ENCODE peak calls at places on chromosomes 7 and 10, in seven cellular contexts. One of them, this sample, is unnamed.

GRCh38 chr10:13728898-13729535 is 142.3 kb downstream of the PRPF18 start:
- DNase-seq in BJ: no peak
- DNase-seq in EL: no peak
- DNase-seq in T-cell: no peak
- DNase-seq in keratinocyte: peak
- DNase-seq in heart right ventricle: no peak
- DNase-seq in activated CD8-positive, alpha-beta memory T cell treated with anti-CD3 and anti-CD28 coated beads, Interleukin-2, amount 10 ng/mL, durations not matched to agents 7 days and 5 days: no peak
- DNase-seq in this sample: no peak

GRCh38 chr7:45089314-45089891 is 634 bp upstream of the NACAD start:
- DNase-seq in BJ: no peak
- DNase-seq in heart right ventricle: peak
- DNase-seq in T-cell: no peak
- DNase-seq in activated CD8-positive, alpha-beta memory T cell treated with anti-CD3 and anti-CD28 coated beads, Interleukin-2, amount 10 ng/mL, durations not matched to agents 7 days and 5 days: peak
- DNase-seq in EL: peak
- DNase-seq in keratinocyte: no peak
- DNase-seq in this sample: peak

GRCh38 chr7:117995850-117996650 is 122.8 kb upstream of the CTTNBP2 start:
- DNase-seq in EL: no peak
- DNase-seq in keratinocyte: no peak
- DNase-seq in BJ: no peak
- DNase-seq in heart right ventricle: no peak
- DNase-seq in T-cell: no peak
- DNase-seq in activated CD8-positive, alpha-beta memory T cell treated with anti-CD3 and anti-CD28 coated beads, Interleukin-2, amount 10 ng/mL, durations not matched to agents 7 days and 5 days: no peak
- DNase-seq in this sample: peak

GRCh38 chr10:3806603-3807002 is 21.6 kb upstream of the KLF6 start:
- DNase-seq in heart right ventricle: no peak
- DNase-seq in BJ: no peak
- DNase-seq in T-cell: no peak
- DNase-seq in activated CD8-positive, alpha-beta memory T cell treated with anti-CD3 and anti-CD28 coated beads, Interleukin-2, amount 10 ng/mL, durations not matched to agents 7 days and 5 days: peak
- DNase-seq in keratinocyte: no peak
- DNase-seq in EL: peak
- DNase-seq in this sample: peak

GRCh38 chr10:129108994-129109393 is 358.0 kb upstream of the MGMT start:
- DNase-seq in EL: no peak
- DNase-seq in heart right ventricle: no peak
- DNase-seq in activated CD8-positive, alpha-beta memory T cell treated with anti-CD3 and anti-CD28 coated beads, Interleukin-2, amount 10 ng/mL, durations not matched to agents 7 days and 5 days: peak
- DNase-seq in keratinocyte: no peak
- DNase-seq in T-cell: no peak
- DNase-seq in BJ: no peak
- DNase-seq in this sample: no peak

GRCh38 chr7:89776980-89777379 is 377.3 kb upstream of the STEAP1 start:
- DNase-seq in activated CD8-positive, alpha-beta memory T cell treated with anti-CD3 and anti-CD28 coated beads, Interleukin-2, amount 10 ng/mL, durations not matched to agents 7 days and 5 days: no peak
- DNase-seq in BJ: no peak
- DNase-seq in T-cell: no peak
- DNase-seq in EL: no peak
- DNase-seq in keratinocyte: no peak
- DNase-seq in heart right ventricle: no peak
- DNase-seq in this sample: no peak

GRCh38 chr7:143408686-143409551 is at the start of gene EPHA1:
- DNase-seq in T-cell: peak
- DNase-seq in activated CD8-positive, alpha-beta memory T cell treated with anti-CD3 and anti-CD28 coated beads, Interleukin-2, amount 10 ng/mL, durations not matched to agents 7 days and 5 days: no peak
- DNase-seq in keratinocyte: peak
- DNase-seq in BJ: no peak
- DNase-seq in heart right ventricle: no peak
- DNase-seq in EL: no peak
- DNase-seq in this sample: peak

GRCh38 chr7:24576171-24577052 is 3.2 kb downstream of the PALS2 start:
- DNase-seq in keratinocyte: peak
- DNase-seq in activated CD8-positive, alpha-beta memory T cell treated with anti-CD3 and anti-CD28 coated beads, Interleukin-2, amount 10 ng/mL, durations not matched to agents 7 days and 5 days: no peak
- DNase-seq in BJ: no peak
- DNase-seq in T-cell: no peak
- DNase-seq in EL: peak
- DNase-seq in heart right ventricle: no peak
- DNase-seq in this sample: no peak

GRCh38 chr7:87702326-87702725 is 74.1 kb downstream of the RUNDC3B start:
- DNase-seq in EL: peak
- DNase-seq in keratinocyte: peak
- DNase-seq in heart right ventricle: no peak
- DNase-seq in T-cell: no peak
- DNase-seq in activated CD8-positive, alpha-beta memory T cell treated with anti-CD3 and anti-CD28 coated beads, Interleukin-2, amount 10 ng/mL, durations not matched to agents 7 days and 5 days: no peak
- DNase-seq in BJ: peak
- DNase-seq in this sample: peak